ENCODE peak calls at places on chromosomes 4 and X, in four cellular contexts. One of them, this sample, is unnamed.

GRCh38 chrX:153969904-153970397 is 1.7 kb downstream of the HCFC1 start:
- DNase-seq in Panc1: no peak
- DNase-seq in HCT116: no peak
- DNase-seq in HepG2: no peak
- DNase-seq in this sample: peak; percentile 30

GRCh38 chr4:41505161-41505653 is 32.8 kb upstream of the LIMCH1 start:
- DNase-seq in Panc1: no peak
- DNase-seq in HCT116: no peak
- DNase-seq in HepG2: no peak
- DNase-seq in this sample: no peak

GRCh38 chr4:25235401-25235800 is 1.6 kb downstream of the PI4K2B start:
- DNase-seq in Panc1: no peak
- DNase-seq in HCT116: no peak
- DNase-seq in HepG2: no peak
- DNase-seq in this sample: no peak

GRCh38 chr4:94641702-94642560 is 115.8 kb upstream of the BMPR1B start:
- DNase-seq in Panc1: no peak
- DNase-seq in HCT116: peak; percentile 64
- DNase-seq in HepG2: peak; percentile 10
- DNase-seq in this sample: no peak

GRCh38 chr4:176438401-176438800 is 118.6 kb downstream of the SPCS3 start:
- DNase-seq in Panc1: no peak
- DNase-seq in HCT116: no peak
- DNase-seq in HepG2: no peak
- DNase-seq in this sample: no peak

GRCh38 chr4:169975837-169976796 is 50.1 kb downstream of the MFAP3L start:
- DNase-seq in Panc1: no peak
- DNase-seq in HCT116: no peak
- DNase-seq in HepG2: peak; percentile 53
- DNase-seq in this sample: no peak

GRCh38 chr4:86685401-86685800 is 91.3 kb downstream of the PTPN13 start:
- DNase-seq in Panc1: no peak
- DNase-seq in HCT116: no peak
- DNase-seq in HepG2: peak; percentile 1
- DNase-seq in this sample: no peak

GRCh38 chr4:10524196-10524833 is 67.1 kb upstream of the ZNF518B start:
- DNase-seq in Panc1: no peak
- DNase-seq in HCT116: no peak
- DNase-seq in HepG2: no peak
- DNase-seq in this sample: no peak

GRCh38 chr4:155597933-155598451 is 68.7 kb upstream of the GUCY1A1 start:
- DNase-seq in Panc1: no peak
- DNase-seq in HCT116: no peak
- DNase-seq in HepG2: no peak
- DNase-seq in this sample: no peak

GRCh38 chrX:66544181-66544580 is 94.7 kb downstream of the EDA2R start:
- DNase-seq in Panc1: no peak
- DNase-seq in HCT116: no peak
- DNase-seq in HepG2: no peak
- DNase-seq in this sample: no peak

GRCh38 chr4:2417196-2417764 is 1.2 kb downstream of the ZFYVE28 start:
- DNase-seq in Panc1: no peak
- DNase-seq in HCT116: no peak
- DNase-seq in HepG2: no peak
- DNase-seq in this sample: peak; percentile 51

GRCh38 chrX:67543818-67544217 is at the start of gene AR:
- DNase-seq in Panc1: no peak
- DNase-seq in HCT116: no peak
- DNase-seq in HepG2: no peak
- DNase-seq in this sample: no peak

GRCh38 chr4:175947117-175947722 is 118.4 kb upstream of the WDR17 start:
- DNase-seq in Panc1: no peak
- DNase-seq in HCT116: peak; percentile 27
- DNase-seq in HepG2: peak; percentile 6
- DNase-seq in this sample: no peak

GRCh38 chrX:112852850-112853249 is 12.2 kb upstream of the AMOT start:
- DNase-seq in Panc1: no peak
- DNase-seq in HCT116: no peak
- DNase-seq in HepG2: no peak
- DNase-seq in this sample: no peak

GRCh38 chrX:110241816-110242215 is 76.1 kb downstream of the AMMECR1 start:
- DNase-seq in Panc1: no peak
- DNase-seq in HCT116: no peak
- DNase-seq in HepG2: no peak
- DNase-seq in this sample: no peak

GRCh38 chrX:12080265-12080664 is 58.0 kb upstream of the FRMPD4 start:
- DNase-seq in Panc1: no peak
- DNase-seq in HCT116: no peak
- DNase-seq in HepG2: peak; percentile 2
- DNase-seq in this sample: peak; percentile 13
- TF ChIP-seq TCF7L2 in Panc1: no peak
- TF ChIP-seq TCF7L2 in HCT116: no peak
- TF ChIP-seq TCF7L2 in HepG2: no peak
- TF ChIP-seq TCF7L2 in this sample: no peak

GRCh38 chrX:32392655-32393054 is 818.7 kb downstream of the DMD start:
- DNase-seq in Panc1: no peak
- DNase-seq in HCT116: no peak
- DNase-seq in HepG2: no peak
- DNase-seq in this sample: no peak
- TF ChIP-seq TCF7L2 in Panc1: no peak
- TF ChIP-seq TCF7L2 in HCT116: no peak
- TF ChIP-seq TCF7L2 in HepG2: no peak
- TF ChIP-seq TCF7L2 in this sample: no peak

GRCh38 chr4:27844359-27844758 is 983.7 kb downstream of the STIM2 start:
- DNase-seq in Panc1: no peak
- DNase-seq in HCT116: no peak
- DNase-seq in HepG2: no peak
- DNase-seq in this sample: no peak
- TF ChIP-seq TCF7L2 in Panc1: no peak
- TF ChIP-seq TCF7L2 in HCT116: no peak
- TF ChIP-seq TCF7L2 in HepG2: no peak
- TF ChIP-seq TCF7L2 in this sample: no peak

GRCh38 chrX:29477878-29478277 is 737.5 kb upstream of the MAGEB2 start:
- DNase-seq in Panc1: no peak
- DNase-seq in HCT116: no peak
- DNase-seq in HepG2: no peak
- DNase-seq in this sample: no peak

DNA sequence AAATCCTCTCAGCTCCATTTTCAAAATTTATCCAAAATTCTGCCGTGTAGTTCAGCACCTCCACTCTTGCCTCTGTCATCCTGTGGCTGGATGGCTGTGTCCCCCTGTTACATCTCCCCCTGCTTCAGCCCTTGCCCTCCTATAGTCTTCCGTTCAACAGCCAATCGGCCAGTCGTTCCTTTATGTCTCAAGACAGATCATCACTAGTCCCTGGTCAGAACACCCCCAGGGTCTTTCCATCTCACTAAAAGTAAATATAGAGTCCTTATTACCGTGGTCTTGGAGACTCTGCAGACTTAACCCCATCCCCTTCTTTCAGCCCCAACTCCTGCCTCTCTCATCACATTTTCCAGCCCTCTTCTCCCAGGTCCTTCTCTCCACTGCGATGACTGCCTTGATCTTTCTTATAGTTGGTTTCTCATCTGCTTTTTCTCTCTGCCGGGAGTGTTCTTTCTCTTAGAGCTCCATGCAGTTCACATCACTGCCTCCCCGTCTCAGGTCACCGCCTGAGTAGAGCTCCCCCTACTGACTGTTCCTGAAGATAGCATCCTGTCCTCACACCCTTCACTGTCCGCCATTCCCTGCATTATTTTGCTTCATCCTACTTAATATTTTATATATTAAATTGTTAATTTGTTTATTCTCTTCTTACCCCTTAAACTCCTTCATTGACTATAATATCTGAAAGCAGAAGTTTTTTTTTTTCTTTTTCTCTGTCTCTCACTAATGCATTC is 736.9 kb upstream of the MAGEB2 start:
- DNase-seq in Panc1: no peak
- DNase-seq in HCT116: peak; percentile 36
- DNase-seq in HepG2: peak; percentile 0
- DNase-seq in this sample: peak; percentile 5
- TF ChIP-seq TCF7L2 in Panc1: no peak
- TF ChIP-seq TCF7L2 in HCT116: no peak
- TF ChIP-seq TCF7L2 in HepG2: no peak
- TF ChIP-seq TCF7L2 in this sample: no peak

GRCh38 chr4:144583658-144584057 is 62.3 kb upstream of the HHIP start:
- DNase-seq in Panc1: no peak
- DNase-seq in HCT116: no peak
- DNase-seq in HepG2: no peak
- DNase-seq in this sample: no peak
- TF ChIP-seq TCF7L2 in Panc1: no peak
- TF ChIP-seq TCF7L2 in HCT116: no peak
- TF ChIP-seq TCF7L2 in HepG2: no peak
- TF ChIP-seq TCF7L2 in this sample: no peak

GRCh38 chrX:149129767-149130166 is 375.3 kb downstream of the IDS start:
- DNase-seq in Panc1: no peak
- DNase-seq in HCT116: no peak
- DNase-seq in HepG2: no peak
- DNase-seq in this sample: no peak

GRCh38 chrX:149131780-149132179 is 373.3 kb downstream of the IDS start:
- DNase-seq in Panc1: no peak
- DNase-seq in HCT116: no peak
- DNase-seq in HepG2: no peak
- DNase-seq in this sample: no peak
- TF ChIP-seq TCF7L2 in Panc1: no peak
- TF ChIP-seq TCF7L2 in HCT116: no peak
- TF ChIP-seq TCF7L2 in HepG2: no peak
- TF ChIP-seq TCF7L2 in this sample: no peak

This sample was measured in K562.